ENCODE peak calls at places on chromosomes 4 and X, in four cellular contexts. K, D, A and P are unnamed samples.

GRCh38 chrX:115535844-115536243 is 25.1 kb upstream of the PLS3 start:
- DNase-seq in K (peak), D (no peak), A (no peak), P (no peak)

GRCh38 chr4:3655485-3656429 is 110.4 kb upstream of the ADRA2C start:
- DNase-seq in K (peak), D (no peak), A (no peak), P (peak)

GRCh38 chrX:128975716-128976115 is 547.6 kb downstream of the SMARCA1 start:
- DNase-seq in K (no peak), A (peak), D (peak), P (peak)

GRCh38 chr4:41143721-41144379 is 70.5 kb downstream of the APBB2 start:
- DNase-seq in A (no peak), D (no peak), K (peak), P (no peak)

GRCh38 chr4:156888762-156889161 is 82.8 kb downstream of the PDGFC start:
- DNase-seq in D (no peak), K (peak), A (no peak), P (no peak)

GRCh38 chr4:168790898-168791297 is 219.2 kb downstream of the CBR4 start:
- DNase-seq in A (no peak), K (no peak), D (no peak), P (no peak)

GRCh38 chr4:98430708-98431403 is 169.7 kb downstream of the RAP1GDS1 start:
- DNase-seq in A (no peak), K (peak), D (no peak), P (no peak)

GRCh38 chr4:121776610-121777401 is 11.8 kb upstream of the SMIM43 start:
- DNase-seq in A (no peak), K (peak), D (no peak), P (no peak)

GRCh38 chr4:7340553-7341433 is 93.9 kb downstream of the PSAPL1 start:
- DNase-seq in A (no peak), D (no peak), K (no peak), P (no peak)

GRCh38 chrX:48468693-48469691 is 1.1 kb downstream of the SLC38A5 start:
- DNase-seq in D (no peak), K (no peak), A (no peak), P (no peak)

GRCh38 chr4:128444544-128445302 is 157.1 kb upstream of the PGRMC2 start:
- DNase-seq in K (no peak), A (no peak), D (no peak), P (no peak)

GRCh38 chr4:24729041-24729730 is 66.2 kb upstream of the SOD3 start:
- DNase-seq in K (no peak), D (no peak), A (no peak), P (no peak)

GRCh38 chr4:112082954-112083586 is 62.2 kb upstream of the FAM241A start:
- DNase-seq in D (no peak), K (peak), A (no peak), P (no peak)

GRCh38 chr4:113979973-113980615 is 647 bp upstream of the ARSJ start:
- DNase-seq in D (no peak), A (no peak), K (peak), P (no peak)

GRCh38 chr4:45621926-45622325 is 501.9 kb downstream of the GABRG1 start:
- DNase-seq in D (no peak), A (no peak), K (no peak), P (no peak)

GRCh38 chrX:80807606-80808159 is 2.0 kb downstream of the BRWD3 start:
- DNase-seq in D (no peak), K (no peak), A (no peak), P (no peak)

GRCh38 chrX:30831082-30831481 is 58.0 kb downstream of the TAB3 start:
- DNase-seq in D (no peak), K (no peak), A (peak), P (no peak)

GRCh38 chrX:39766882-39767281 is 330.9 kb downstream of the BCOR start:
- DNase-seq in D (peak), K (no peak), A (no peak), P (peak)

GRCh38 chr4:24470681-24471622 is 113.4 kb downstream of the DHX15 start:
- DNase-seq in A (no peak), K (peak), D (peak), P (peak)

GRCh38 chr4:41379230-41379629 is 122.5 kb downstream of the UCHL1 start:
- DNase-seq in K (no peak), D (no peak), A (no peak), P (no peak)

GRCh38 chr4:139890810-139891209 is 225.2 kb downstream of the MGST2 start:
- DNase-seq in D (no peak), K (peak), A (no peak), P (no peak)

GRCh38 chr4:121071640-121072037 is 696 bp downstream of the NDNF start:
- DNase-seq in K (no peak), D (no peak), A (no peak), P (no peak)